ENCODE peak calls at places on chromosome 16, in five cellular contexts. G, K, E, M and C are unnamed samples.
A peak's percentile ranks its signal among the peaks of the same experiment; 100 is the strongest.

GRCh38 chr16:67431805-67432476 is 1.0 kb downstream of the HSD11B2 start:
- DNase-seq in G (no peak), K (no peak), E (no peak), M (no peak), C (no peak)

GRCh38 chr16:56424404-56424765 is 960 bp downstream of the AMFR start:
- DNase-seq in G (no peak), K (no peak), E (no peak), M (no peak), C (no peak)

GRCh38 chr16:52069866-52070265 is 477.1 kb downstream of the TOX3 start:
- DNase-seq in G (no peak), K (no peak), E (no peak), M (no peak), C (peak; percentile 32)

GRCh38 chr16:2838928-2839327 is 8.8 kb downstream of the ZG16B start:
- DNase-seq in G (no peak), K (peak; percentile 76), E (no peak), M (peak; percentile 48), C (no peak)

GRCh38 chr16:86222541-86222940 is 287.8 kb upstream of the FOXF1 start:
- DNase-seq in G (no peak), K (no peak), E (no peak), M (no peak), C (no peak)

GRCh38 chr16:17578921-17579876 is 108.4 kb upstream of the XYLT1 start:
- DNase-seq in G (no peak), K (peak; percentile 40), E (peak; percentile 80), M (no peak), C (no peak)

GRCh38 chr16:11202260-11203091 is 53.5 kb downstream of the SOCS1 start:
- DNase-seq in G (no peak), K (no peak), E (no peak), M (no peak), C (no peak)

GRCh38 chr16:56606071-56606687 is 2.2 kb upstream of the MT2A start:
- DNase-seq in G (no peak), K (peak; percentile 41), E (peak; percentile 78), M (no peak), C (peak; percentile 58)

GRCh38 chr16:87316450-87316922 is 706 bp downstream of the C16orf95 start:
- DNase-seq in G (no peak), K (no peak), E (no peak), M (no peak), C (no peak)

GRCh38 chr16:66365588-66365987 is 903 bp upstream of the CDH5 start:
- DNase-seq in G (no peak), K (peak; percentile 75), E (peak; percentile 59), M (peak; percentile 69), C (no peak)

GRCh38 chr16:970766-971581 is at the start of gene LMF1:
- DNase-seq in G (peak; percentile 71), K (peak; percentile 94), E (peak; percentile 90), M (peak; percentile 93), C (peak; percentile 55)

GRCh38 chr16:77834600-77834963 is 46.2 kb downstream of the VAT1L start:
- DNase-seq in G (no peak), K (no peak), E (no peak), M (no peak), C (no peak)

GRCh38 chr16:67283039-67283825 is 3.9 kb downstream of the PLEKHG4 start:
- DNase-seq in G (no peak), K (no peak), E (no peak), M (no peak), C (no peak)

GRCh38 chr16:47136101-47136820 is 7.5 kb downstream of the NETO2 start:
- DNase-seq in G (no peak), K (no peak), E (no peak), M (no peak), C (peak; percentile 31)

GRCh38 chr16:73956592-73957495 is 339.8 kb upstream of the PSMD7 start:
- DNase-seq in G (no peak), K (peak; percentile 48), E (peak; percentile 60), M (peak; percentile 43), C (peak; percentile 21)

GRCh38 chr16:78175287-78175686 is 75.8 kb downstream of the WWOX start:
- DNase-seq in G (no peak), K (no peak), E (no peak), M (no peak), C (no peak)

GRCh38 chr16:87351320-87351698 is 32.3 kb downstream of the FBXO31 start:
- DNase-seq in G (no peak), K (peak; percentile 26), E (no peak), M (no peak), C (no peak)

GRCh38 chr16:82846806-82847205 is 220.0 kb downstream of the CDH13 start:
- DNase-seq in G (no peak), K (no peak), E (no peak), M (no peak), C (no peak)

GRCh38 chr16:60553316-60553801 is 1482.9 kb downstream of the CDH8 start:
- DNase-seq in G (no peak), K (no peak), E (no peak), M (no peak), C (no peak)

GRCh38 chr16:49492090-49492801 is 118.6 kb downstream of the C16orf78 start:
- DNase-seq in G (no peak), K (peak; percentile 48), E (no peak), M (peak; percentile 32), C (no peak)

GRCh38 chr16:78098087-78098486 is 1.4 kb upstream of the WWOX start:
- DNase-seq in G (no peak), K (no peak), E (no peak), M (no peak), C (no peak)

GRCh38 chr16:55324491-55325447 is 766 bp downstream of the IRX6 start:
- DNase-seq in G (no peak), K (peak; percentile 73), E (peak; percentile 65), M (no peak), C (no peak)

GRCh38 chr16:16150117-16150877 is 73.0 kb downstream of the ABCC6 start:
- DNase-seq in G (no peak), K (peak; percentile 59), E (no peak), M (peak; percentile 76), C (no peak)

GRCh38 chr16:8044796-8045195 is 545.5 kb downstream of the TMEM114 start:
- DNase-seq in G (no peak), K (no peak), E (no peak), M (no peak), C (no peak)

GRCh38 chr16:2776500-2777139 is 460 bp downstream of the ELOB start:
- DNase-seq in G (no peak), K (no peak), E (no peak), M (no peak), C (no peak)

GRCh38 chr16:11828696-11829095 is 22.6 kb downstream of the RSL1D1 start:
- DNase-seq in G (no peak), K (no peak), E (no peak), M (no peak), C (no peak)

GRCh38 chr16:67279296-67280089 is at the start of gene PLEKHG4:
- DNase-seq in G (peak; percentile 29), K (peak; percentile 70), E (peak; percentile 60), M (peak; percentile 64), C (peak; percentile 27)

GRCh38 chr16:3880623-3881498 is at the start of gene CREBBP:
- DNase-seq in G (peak; percentile 27), K (peak; percentile 82), E (peak; percentile 74), M (peak; percentile 89), C (peak; percentile 31)

GRCh38 chr16:3881499-3881995 is 1.0 kb upstream of the CREBBP start:
- DNase-seq in G (no peak), K (no peak), E (peak; percentile 31), M (no peak), C (no peak)

GRCh38 chr16:3878610-3879009 is 1.9 kb downstream of the CREBBP start:
- DNase-seq in G (no peak), K (no peak), E (no peak), M (no peak), C (no peak)

GRCh38 chr16:3879887-3880564 is 487 bp downstream of the CREBBP start:
- DNase-seq in G (no peak), K (peak; percentile 82), E (peak; percentile 59), M (peak; percentile 82), C (no peak)

DNA sequence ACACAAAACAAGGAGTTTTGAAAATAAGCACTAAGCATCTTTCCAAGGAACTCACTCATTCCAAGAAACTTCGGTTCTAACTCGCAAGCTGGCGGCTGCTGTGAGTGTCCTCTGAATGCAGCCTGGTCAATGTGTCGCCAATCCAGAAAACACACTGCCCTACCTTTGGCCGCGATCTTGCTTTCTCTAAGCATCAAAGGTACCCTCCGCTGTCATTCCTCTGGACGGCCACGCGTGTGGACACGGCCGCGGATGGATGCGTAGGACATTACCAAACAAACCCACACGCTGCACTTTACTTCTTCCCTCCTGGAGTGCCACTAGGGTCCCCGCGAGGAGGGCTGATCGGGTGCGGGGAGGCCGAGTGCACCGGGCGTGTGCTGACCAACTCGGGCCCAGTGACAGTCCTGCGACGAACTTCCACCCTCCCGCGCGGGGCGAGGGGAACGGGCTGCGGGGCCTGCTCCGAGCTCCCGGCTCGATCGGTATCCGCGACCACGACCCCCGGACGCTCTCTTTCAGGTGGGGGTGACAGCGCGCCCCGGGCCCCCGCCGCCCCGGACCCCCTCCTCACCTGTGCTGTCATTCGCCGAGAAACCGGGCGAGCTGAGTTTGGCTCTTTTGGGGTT is 1.1 kb downstream of the CREBBP start:
- DNase-seq in G (no peak), K (peak; percentile 43), E (no peak), M (peak; percentile 36), C (no peak)
- TF ChIP-seq CTCF in G (no peak), K (no peak), E (no peak), M (no peak), C (no peak)

GRCh38 chr16:85003076-85003475 is 8.3 kb downstream of the ZDHHC7 start:
- DNase-seq in G (no peak), K (no peak), E (no peak), M (no peak), C (no peak)

GRCh38 chr16:84999857-85000480 is 11.4 kb downstream of the ZDHHC7 start:
- DNase-seq in G (no peak), K (no peak), E (no peak), M (no peak), C (no peak)

GRCh38 chr16:85002643-85003042 is 8.7 kb downstream of the ZDHHC7 start:
- DNase-seq in G (no peak), K (peak; percentile 55), E (no peak), M (peak; percentile 52), C (no peak)

GRCh38 chr16:85003723-85004586 is 7.4 kb downstream of the ZDHHC7 start:
- DNase-seq in G (no peak), K (no peak), E (no peak), M (no peak), C (no peak)

DNA sequence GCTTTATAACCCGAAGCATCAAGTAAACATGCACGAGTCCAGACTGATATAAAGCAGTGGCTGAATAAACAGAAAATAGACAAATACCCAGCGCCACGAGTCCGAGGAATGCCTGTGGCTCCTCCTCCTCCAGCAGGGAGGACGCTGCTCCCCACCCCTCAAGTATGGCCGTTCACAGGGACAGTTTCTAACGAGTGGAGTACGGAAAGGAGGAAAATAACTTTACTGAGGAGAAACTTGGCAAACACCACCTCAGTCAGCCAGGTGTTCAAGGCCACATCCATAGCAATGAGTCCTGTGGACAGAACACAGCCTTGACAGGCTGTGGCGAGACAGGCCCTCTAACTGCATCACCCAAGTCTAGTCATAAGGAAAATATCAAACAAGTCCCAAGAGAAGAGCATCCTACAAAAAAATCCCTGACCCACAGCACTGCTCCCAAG is 9.2 kb downstream of the ZDHHC7 start:
- DNase-seq in G (no peak), K (no peak), E (no peak), M (no peak), C (no peak)
- H3K4me3 ChIP-seq in G (no peak overlapping the region), K (peak overlapping the region; percentile 1), E (no peak overlapping the region), M (peak overlapping the region; percentile 49), C (peak overlapping the region; percentile 21)

GRCh38 chr16:30000768-30001631 is 5.0 kb downstream of the INO80E start:
- DNase-seq in G (no peak), K (no peak), E (no peak), M (no peak), C (no peak)
- TF ChIP-seq CTCF in G (no peak), K (no peak), E (no peak), M (no peak), C (no peak)

GRCh38 chr16:21033707-21034106 is 116.9 kb downstream of the DNAH3 start:
- DNase-seq in G (no peak), K (peak; percentile 90), E (no peak), M (peak; percentile 44), C (no peak)
- H3K4me3 ChIP-seq in G (no peak overlapping the region), K (no peak overlapping the region), E (no peak overlapping the region), M (no peak overlapping the region), C (no peak overlapping the region)